ENCODE peak calls at places on chromosomes 5 and 9, in ten cellular contexts. H, O, N, A, P, Y, M, S, E and J are unnamed samples. For H3K4me1, the result is how much of the 10 kb centered on the place peaks cover.

GRCh38 chr9:17185630-17186029 is 50.8 kb downstream of the CNTLN start:
- DNase-seq in H (no peak), O (no peak), N (no peak), A (no peak), P (no peak), Y (no peak), M (no peak), S (no peak), E (no peak), J (no peak)

GRCh38 chr9:133842721-133843227 is 104.6 kb upstream of the SARDH start:
- DNase-seq in H (no peak), O (no peak), N (no peak), A (no peak), P (no peak), Y (no peak), M (no peak), S (no peak), E (no peak), J (peak)

GRCh38 chr9:995776-996175 is 19.3 kb downstream of the DMRT3 start:
- DNase-seq in H (no peak), O (no peak), N (no peak), A (no peak), P (peak), Y (no peak), M (no peak), S (no peak), E (no peak), J (peak)

GRCh38 chr9:124551472-124552339 is 44.5 kb upstream of the NR5A1 start:
- DNase-seq in H (no peak), O (peak), N (peak), A (peak), P (peak), Y (peak), M (no peak), S (peak), E (peak), J (peak)

GRCh38 chr9:34993502-34994428 is 4.2 kb downstream of the DNAJB5 start:
- DNase-seq in H (no peak), O (no peak), N (no peak), A (peak), P (peak), Y (no peak), M (no peak), S (peak), E (no peak), J (peak)

GRCh38 chr9:70117835-70118319 is 74.2 kb downstream of the MAMDC2 start:
- DNase-seq in H (no peak), O (no peak), N (no peak), A (no peak), P (peak), Y (no peak), M (no peak), S (peak), E (no peak), J (no peak)

GRCh38 chr9:26802921-26803320 is 89.7 kb downstream of the CAAP1 start:
- DNase-seq in H (no peak), O (no peak), N (no peak), A (no peak), P (no peak), Y (no peak), M (no peak), S (no peak), E (no peak), J (no peak)

GRCh38 chr5:178113141-178113787 is at the start of gene N4BP3:
- DNase-seq in H (peak), O (peak), N (peak), A (peak), P (peak), Y (peak), M (peak), S (peak), E (peak), J (peak)

GRCh38 chr5:13478831-13479465 is 465.5 kb downstream of the DNAH5 start:
- DNase-seq in H (no peak), O (no peak), N (no peak), A (no peak), P (peak), Y (peak), M (no peak), S (peak), E (peak), J (peak)

GRCh38 chr5:89044665-89045200 is 161.7 kb upstream of the MEF2C start:
- DNase-seq in H (no peak), O (no peak), N (no peak), A (no peak), P (no peak), Y (no peak), M (no peak), S (no peak), E (no peak), J (peak)

GRCh38 chr9:101626295-101626694 is 31.5 kb upstream of the PPP3R2 start:
- DNase-seq in H (no peak), O (no peak), N (no peak), A (no peak), P (no peak), Y (no peak), M (no peak), S (no peak), E (no peak), J (no peak)

GRCh38 chr5:62112689-62113220 is 193.3 kb upstream of the KIF2A start:
- DNase-seq in H (no peak), O (no peak), N (no peak), A (no peak), P (no peak), Y (no peak), M (no peak), S (no peak), E (peak), J (no peak)

GRCh38 chr5:127254729-127255284 is 35.8 kb upstream of the MEGF10 start:
- DNase-seq in H (no peak), O (peak), N (no peak), A (no peak), P (peak), Y (no peak), M (no peak), S (no peak), E (peak), J (peak)

GRCh38 chr5:78601622-78602314 is 46.8 kb downstream of the LHFPL2 start:
- DNase-seq in H (no peak), O (no peak), N (no peak), A (no peak), P (peak), Y (no peak), M (no peak), S (no peak), E (no peak), J (no peak)

GRCh38 chr5:38070304-38070703 is 188.1 kb upstream of the EGFLAM start:
- DNase-seq in H (no peak), O (no peak), N (no peak), A (no peak), P (no peak), Y (no peak), M (no peak), S (no peak), E (no peak), J (no peak)

GRCh38 chr5:9932770-9933169 is 302.6 kb upstream of the TAS2R1 start:
- DNase-seq in H (no peak), O (peak), N (no peak), A (no peak), P (peak), Y (no peak), M (no peak), S (peak), E (peak), J (peak)

GRCh38 chr9:94713446-94714185 is 12.9 kb upstream of the AOPEP start:
- DNase-seq in H (no peak), O (no peak), N (no peak), A (no peak), P (no peak), Y (no peak), M (no peak), S (no peak), E (no peak), J (no peak)

GRCh38 chr5:90849939-90850338 is 291.3 kb downstream of the ADGRV1 start:
- DNase-seq in H (no peak), O (no peak), N (no peak), A (no peak), P (no peak), Y (no peak), M (no peak), S (no peak), E (no peak), J (no peak)

GRCh38 chr5:54049963-54050362 is 260.4 kb downstream of the ARL15 start:
- DNase-seq in H (no peak), O (no peak), N (no peak), A (no peak), P (peak), Y (no peak), M (no peak), S (peak), E (no peak), J (no peak)

GRCh38 chr5:169091396-169091980 is 209.5 kb downstream of the SLIT3 start:
- DNase-seq in H (no peak), O (no peak), N (no peak), A (no peak), P (no peak), Y (no peak), M (no peak), S (no peak), E (no peak), J (no peak)

GRCh38 chr9:110538169-110538568 is 41.4 kb downstream of the SVEP1 start:
- DNase-seq in H (no peak), O (no peak), N (no peak), A (no peak), P (peak), Y (no peak), M (no peak), S (peak), E (no peak), J (no peak)

GRCh38 chr9:133782157-133783130 is 44.3 kb upstream of the SARDH start:
- DNase-seq in H (peak), O (peak), N (peak), A (peak), P (peak), Y (no peak), M (peak), S (peak), E (peak), J (peak)

GRCh38 chr5:51375084-51375483 is 8.2 kb upstream of the ISL1 start:
- DNase-seq in H (no peak), O (no peak), N (no peak), A (no peak), P (no peak), Y (no peak), M (no peak), S (no peak), E (no peak), J (no peak)

GRCh38 chr5:172321593-172321992 is 38.0 kb upstream of the UBTD2 start:
- DNase-seq in H (no peak), O (no peak), N (no peak), A (no peak), P (no peak), Y (no peak), M (no peak), S (no peak), E (no peak), J (no peak)

GRCh38 chr5:109649371-109649770 is 40.4 kb upstream of the MAN2A1 start:
- DNase-seq in H (no peak), O (no peak), N (no peak), A (no peak), P (no peak), Y (no peak), M (no peak), S (no peak), E (peak), J (peak)

GRCh38 chr9:96062051-96062450 is 186.6 kb downstream of the ERCC6L2 start:
- DNase-seq in H (no peak), O (no peak), N (no peak), A (no peak), P (no peak), Y (no peak), M (no peak), S (peak), E (no peak), J (peak)

GRCh38 chr9:84139296-84140100 is 158.9 kb downstream of the RMI1 start:
- DNase-seq in H (no peak), O (no peak), N (no peak), A (no peak), P (peak), Y (no peak), M (no peak), S (peak), E (peak), J (peak)

GRCh38 chr9:132697230-132697629 is 27.0 kb downstream of the GTF3C4 start:
- DNase-seq in H (no peak), O (peak), N (no peak), A (no peak), P (no peak), Y (no peak), M (no peak), S (no peak), E (no peak), J (no peak)

GRCh38 chr9:132703336-132703735 is 33.1 kb downstream of the GTF3C4 start:
- DNase-seq in H (no peak), O (no peak), N (no peak), A (no peak), P (peak), Y (no peak), M (no peak), S (no peak), E (no peak), J (no peak)

GRCh38 chr9:132702254-132702653 is 32.0 kb downstream of the GTF3C4 start:
- DNase-seq in H (no peak), O (no peak), N (no peak), A (no peak), P (no peak), Y (no peak), M (no peak), S (no peak), E (no peak), J (no peak)

GRCh38 chr9:132699926-132700325 is 29.7 kb downstream of the GTF3C4 start:
- DNase-seq in H (no peak), O (no peak), N (no peak), A (no peak), P (no peak), Y (no peak), M (no peak), S (no peak), E (no peak), J (no peak)

DNA sequence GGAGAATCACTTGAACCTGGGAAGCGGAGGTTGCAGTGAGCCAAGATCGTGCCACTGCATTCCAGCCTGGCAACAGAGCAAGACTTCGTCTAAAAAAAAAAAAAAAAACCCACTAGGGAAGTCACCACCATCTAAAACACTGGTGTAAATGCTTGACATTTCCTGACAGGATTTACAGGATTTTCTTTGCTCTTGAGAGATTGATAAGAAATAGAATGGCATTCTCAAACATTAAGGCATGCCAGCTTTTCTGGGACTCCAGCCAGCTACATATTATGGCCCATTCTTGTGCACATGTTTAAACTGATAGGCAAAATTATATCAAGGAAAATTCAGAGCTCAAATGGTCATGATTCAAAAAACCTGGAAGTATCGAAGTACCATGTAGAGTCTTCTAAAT is 28.7 kb downstream of the GTF3C4 start:
- DNase-seq in H (no peak), O (no peak), N (no peak), A (no peak), P (no peak), Y (no peak), M (no peak), S (peak), E (peak), J (no peak)
- H3K27ac ChIP-seq in H (no peak), O (no peak), N (no peak), A (no peak), P (no peak), Y (no peak), M (no peak), S (no peak), E (no peak), J (no peak)

GRCh38 chr9:136826188-136826541 is 16.1 kb upstream of the AJM1 start:
- DNase-seq in H (no peak), O (no peak), N (no peak), A (no peak), P (no peak), Y (no peak), M (no peak), S (no peak), E (no peak), J (no peak)
- H3K4me1 ChIP-seq in H (under half), O (under half), N (under half), A (under half), P (under half), Y (under half), M (under half), S (under half), E (under half), J (under half)

DNA sequence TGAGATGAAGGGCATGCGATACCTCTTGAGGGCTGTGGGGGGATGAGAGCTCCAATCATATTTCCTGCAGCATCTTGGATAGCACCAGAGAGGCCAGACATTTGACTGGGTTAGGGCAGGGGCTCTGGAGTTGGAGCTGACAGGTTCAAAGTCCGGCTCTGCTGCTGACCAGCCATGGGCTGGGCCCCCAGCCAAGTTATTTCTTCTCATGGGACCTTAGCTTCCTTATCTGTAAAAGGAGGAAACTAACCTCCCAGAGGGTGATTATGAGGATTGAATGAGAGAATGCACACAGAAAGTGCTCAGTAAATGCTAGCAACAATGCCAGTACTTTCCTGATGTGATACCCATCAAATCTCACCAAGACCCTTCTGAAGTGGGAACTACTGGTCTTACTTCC is 65.2 kb upstream of the SLC25A51 start:
- DNase-seq in H (no peak), O (no peak), N (no peak), A (peak), P (peak), Y (no peak), M (no peak), S (peak), E (no peak), J (no peak)
- H3K27ac ChIP-seq in H (no peak), O (peak), N (no peak), A (no peak), P (peak), Y (no peak), M (no peak), S (no peak), E (no peak), J (no peak)

GRCh38 chr5:140205952-140206351 is 31.0 kb downstream of the CYSTM1 start:
- DNase-seq in H (no peak), O (no peak), N (no peak), A (no peak), P (no peak), Y (no peak), M (no peak), S (no peak), E (no peak), J (no peak)
- H3K4me1 ChIP-seq in H (under half), O (under half), N (under half), A (under half), P (under half), Y (under half), M (under half), S (under half), E (under half), J (under half)

GRCh38 chr5:220008-220407 is 1.9 kb downstream of the SDHA start:
- DNase-seq in H (peak), O (no peak), N (no peak), A (no peak), P (no peak), Y (no peak), M (no peak), S (no peak), E (no peak), J (no peak)
- H3K27ac ChIP-seq in H (peak), O (no peak), N (peak), A (peak), P (peak), Y (no peak), M (peak), S (no peak), E (no peak), J (no peak)

DNA sequence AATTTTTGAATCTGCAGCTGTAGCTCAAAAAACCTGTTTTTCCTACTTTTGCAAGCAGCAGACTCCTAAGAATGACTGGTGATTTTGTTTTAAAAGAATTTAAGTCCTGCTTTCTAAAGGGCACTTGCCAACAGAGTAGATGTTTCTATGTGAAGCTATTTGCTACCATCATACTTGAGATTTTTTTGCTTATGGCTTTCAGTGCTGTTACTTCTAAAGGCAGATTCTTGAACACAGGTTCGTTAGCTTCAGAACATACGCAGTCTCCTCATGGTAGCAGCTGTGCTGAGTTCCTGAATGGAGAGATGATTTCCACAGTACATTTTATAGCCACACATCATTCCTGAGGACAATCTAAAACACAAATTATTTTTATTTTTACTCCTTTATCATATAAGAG is 24.4 kb upstream of the ELL2 start:
- DNase-seq in H (no peak), O (no peak), N (no peak), A (no peak), P (peak), Y (no peak), M (no peak), S (no peak), E (no peak), J (no peak)
- H3K4me1 ChIP-seq in H (under half), O (under half), N (under half), A (under half), P (under half), Y (under half), M (under half), S (under half), E (under half), J (under half)